ENCODE peak calls at places on chromosomes 3 and 15, in nine cellular contexts. R is ascending aorta, Y is stomach, L is heart right ventricle, A is hepatocyte, S is H1, D is left ventricle myocardium inferior, V is thoracic aorta, U is upper lobe of right lung. H is an unnamed sample. For H3K27me3, the result is how much of the 10 kb centered on the place peaks cover.

GRCh38 chr3:49132437-49133225 is at the start of gene LAMB2:
- DNase-seq in L (peak), S (peak), R (no peak), V (no peak), U (peak), D (peak), A (peak), Y (peak), H (peak)

GRCh38 chr15:92878593-92879053 is 21.5 kb upstream of the CHD2 start:
- DNase-seq in Y (no peak), A (peak), L (no peak), R (no peak), D (no peak), U (no peak), V (no peak), S (no peak), H (no peak)

GRCh38 chr3:186510374-186511079 is 33.7 kb downstream of the CRYGS start:
- DNase-seq in R (no peak), V (no peak), Y (no peak), A (no peak), L (no peak), S (no peak), U (no peak), D (no peak), H (no peak)

GRCh38 chr15:68333775-68334470 is 56.4 kb downstream of the FEM1B start:
- DNase-seq in D (peak), U (peak), R (no peak), S (no peak), L (peak), A (peak), Y (no peak), V (no peak), H (no peak)

GRCh38 chr3:117483839-117484238 is 774.3 kb downstream of the TUSC7 start:
- DNase-seq in U (no peak), S (no peak), A (no peak), Y (no peak), V (no peak), R (no peak), L (no peak), D (no peak), H (no peak)

GRCh38 chr3:133444071-133444774 is 44.4 kb downstream of the BFSP2 start:
- DNase-seq in A (peak), L (no peak), R (no peak), S (no peak), Y (peak), D (no peak), U (no peak), V (no peak), H (no peak)

GRCh38 chr15:75348563-75349350 is 1.9 kb downstream of the NEIL1 start:
- DNase-seq in S (no peak), V (no peak), Y (peak), R (no peak), A (peak), L (no peak), U (peak), D (no peak), H (no peak)

GRCh38 chr3:4979401-4980228 is at the start of gene BHLHE40:
- DNase-seq in D (peak), S (no peak), L (no peak), V (no peak), Y (no peak), R (no peak), A (peak), U (no peak), H (no peak)

GRCh38 chr15:45021331-45021730 is 1.7 kb upstream of the SORD start:
- DNase-seq in V (no peak), U (no peak), L (no peak), D (no peak), A (no peak), Y (peak), S (no peak), R (no peak), H (no peak)

GRCh38 chr15:78301813-78302212 is 2.4 kb upstream of the SKIC8 start:
- DNase-seq in D (no peak), L (no peak), Y (no peak), V (no peak), R (no peak), A (no peak), S (no peak), U (no peak), H (no peak)

GRCh38 chr15:29821416-29822099 is 710 bp downstream of the TJP1 start:
- DNase-seq in U (peak), V (no peak), A (peak), L (peak), D (peak), S (no peak), Y (peak), R (no peak), H (peak)

GRCh38 chr3:105022813-105023212 is 343.9 kb upstream of the ALCAM start:
- DNase-seq in V (no peak), R (no peak), D (no peak), Y (no peak), L (no peak), S (no peak), A (no peak), U (no peak), H (no peak)

GRCh38 chr3:43923101-43923979 is 232.6 kb downstream of the ABHD5 start:
- DNase-seq in V (no peak), R (no peak), D (no peak), Y (no peak), A (no peak), U (no peak), L (no peak), S (no peak), H (no peak)

GRCh38 chr15:80970018-80970657 is 19.5 kb downstream of the MESD start:
- DNase-seq in U (no peak), R (no peak), Y (peak), A (peak), L (peak), V (no peak), S (no peak), D (peak), H (peak)

GRCh38 chr15:45251888-45252287 is at the start of gene SLC28A2:
- DNase-seq in V (no peak), D (no peak), S (no peak), Y (no peak), R (no peak), L (no peak), U (no peak), A (no peak), H (no peak)

GRCh38 chr15:68818671-68819450 is 1.8 kb downstream of the ANP32A start:
- DNase-seq in D (peak), V (no peak), U (peak), L (peak), S (no peak), Y (peak), A (peak), R (no peak), H (no peak)

GRCh38 chr15:45177285-45177684 is 10.5 kb downstream of the SHF start:
- DNase-seq in S (no peak), Y (no peak), D (no peak), U (no peak), V (no peak), A (no peak), R (no peak), L (no peak), H (no peak)

GRCh38 chr3:66577804-66578203 is 77.0 kb upstream of the LRIG1 start:
- DNase-seq in V (no peak), R (no peak), Y (no peak), S (no peak), D (no peak), L (no peak), A (no peak), U (no peak), H (no peak)

GRCh38 chr15:99906793-99907192 is 173.6 kb upstream of the LYSMD4 start:
- DNase-seq in R (no peak), S (no peak), D (no peak), V (no peak), A (no peak), Y (no peak), L (no peak), U (no peak), H (no peak)

GRCh38 chr3:29324180-29324651 is 43.3 kb downstream of the RBMS3 start:
- DNase-seq in A (peak), Y (peak), S (no peak), L (peak), U (peak), R (peak), V (peak), D (peak), H (no peak)

GRCh38 chr3:13113346-13114335 is 40.4 kb upstream of the IQSEC1 start:
- DNase-seq in S (no peak), V (no peak), R (no peak), A (no peak), U (peak), L (no peak), D (peak), Y (no peak), H (no peak)

GRCh38 chr15:72358121-72358520 is 17.7 kb downstream of the HEXA start:
- DNase-seq in Y (no peak), L (no peak), R (no peak), V (no peak), A (no peak), D (no peak), S (no peak), U (no peak), H (no peak)

GRCh38 chr15:74245342-74245931 is 9.3 kb downstream of the CCDC33 start:
- DNase-seq in Y (no peak), R (no peak), U (no peak), D (no peak), A (peak), V (no peak), L (peak), S (no peak), H (peak)

GRCh38 chr3:11910971-11911531 is 64.4 kb upstream of the TAMM41 start:
- DNase-seq in Y (peak), R (no peak), S (no peak), U (peak), A (no peak), D (no peak), V (no peak), L (no peak), H (no peak)

GRCh38 chr3:52468336-52468735 is 12.9 kb downstream of the NISCH start:
- DNase-seq in L (no peak), D (no peak), V (no peak), R (no peak), A (no peak), Y (no peak), U (no peak), S (no peak), H (no peak)

GRCh38 chr15:56917652-56918045 is 795 bp upstream of the TCF12 start:
- DNase-seq in A (no peak), V (no peak), L (no peak), R (no peak), U (no peak), S (no peak), Y (no peak), D (no peak), H (peak)

GRCh38 chr15:79261836-79262235 is 20.7 kb upstream of the ANKRD34C start:
- DNase-seq in R (no peak), A (no peak), U (no peak), Y (no peak), D (no peak), V (no peak), S (no peak), L (no peak), H (no peak)

GRCh38 chr3:10746001-10746400 is 70.0 kb upstream of the SLC6A11 start:
- DNase-seq in Y (no peak), V (no peak), L (no peak), D (no peak), S (no peak), U (no peak), A (no peak), R (no peak), H (no peak)

GRCh38 chr15:95853350-95853749 is 477.1 kb upstream of the NR2F2 start:
- DNase-seq in L (no peak), R (no peak), Y (no peak), D (no peak), U (no peak), S (no peak), A (no peak), V (no peak), H (no peak)

GRCh38 chr3:72655758-72656157 is 192.5 kb downstream of the SHQ1 start:
- DNase-seq in U (no peak), L (no peak), V (no peak), R (no peak), A (no peak), Y (no peak), S (peak), D (no peak), H (no peak)

GRCh38 chr3:88235102-88235501 is 85.3 kb downstream of the C3orf38 start:
- DNase-seq in D (no peak), A (no peak), S (no peak), U (no peak), R (no peak), L (no peak), Y (no peak), V (no peak), H (no peak)

GRCh38 chr3:64523324-64523723 is 164.5 kb downstream of the ADAMTS9 start:
- DNase-seq in V (no peak), U (no peak), A (no peak), L (no peak), R (no peak), Y (no peak), D (no peak), S (no peak), H (no peak)

GRCh38 chr3:172244011-172244410 is 204.2 kb downstream of the GHSR start:
- DNase-seq in S (no peak), L (no peak), D (no peak), R (no peak), V (no peak), Y (no peak), A (no peak), U (no peak), H (no peak)

GRCh38 chr15:67013696-67014095 is 51.7 kb upstream of the SMAD3 start:
- DNase-seq in R (no peak), V (no peak), S (no peak), U (no peak), Y (no peak), A (no peak), D (peak), L (peak), H (no peak)

GRCh38 chr15:51499379-51499976 is 123.1 kb downstream of the DMXL2 start:
- DNase-seq in U (no peak), A (peak), V (no peak), L (no peak), S (no peak), Y (no peak), R (no peak), D (no peak), H (no peak)

GRCh38 chr3:181719298-181719859 is 7.7 kb downstream of the SOX2 start:
- DNase-seq in Y (peak), V (no peak), D (no peak), R (no peak), U (no peak), S (no peak), A (no peak), L (no peak), H (no peak)

GRCh38 chr3:107283948-107284347 is 93.3 kb upstream of the CCDC54 start:
- DNase-seq in S (no peak), Y (no peak), D (no peak), R (no peak), V (no peak), A (no peak), L (no peak), U (no peak), H (no peak)

GRCh38 chr3:28940530-28940929 is 340.3 kb upstream of the RBMS3 start:
- DNase-seq in V (no peak), A (peak), Y (no peak), D (no peak), S (no peak), R (no peak), U (no peak), L (no peak), H (no peak)

GRCh38 chr3:152298393-152299242 is 29.9 kb downstream of the MBNL1 start:
- DNase-seq in S (no peak), U (peak), A (peak), V (no peak), D (peak), Y (peak), L (peak), R (no peak), H (no peak)

DNA sequence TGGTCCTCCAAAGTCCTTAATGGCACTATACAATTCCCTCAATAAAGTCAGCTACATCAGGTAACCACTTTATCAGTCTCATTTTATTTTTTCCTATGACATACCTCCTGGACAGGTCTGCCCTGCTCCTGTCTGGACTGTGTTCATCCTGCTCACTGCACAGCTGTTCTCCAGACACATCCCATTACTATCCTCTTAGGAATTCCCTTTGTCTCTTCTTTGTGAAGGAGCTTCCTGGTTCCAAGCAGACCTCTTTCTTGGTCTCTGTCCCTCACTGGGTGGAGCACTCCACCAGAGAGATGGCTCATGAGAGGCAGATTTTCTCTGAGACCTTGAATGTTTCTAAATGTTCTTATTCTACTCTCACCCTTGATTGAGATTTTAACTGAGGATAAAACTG is 60.1 kb downstream of the KY start:
- DNase-seq in L (no peak), R (no peak), Y (no peak), U (no peak), V (no peak), D (no peak), S (no peak), A (no peak), H (no peak)
- TF ChIP-seq CTCF in L (no peak), R (no peak), Y (no peak), U (no peak), V (no peak), D (no peak), S (no peak), A (no peak), H (no peak)

GRCh38 chr15:52790941-52791751 is 1.0 kb upstream of the ONECUT1 start:
- DNase-seq in A (peak), L (no peak), Y (no peak), D (no peak), V (no peak), U (no peak), S (no peak), R (no peak), H (no peak)
- H3K4me3 ChIP-seq in A (peak), L (peak), Y (peak), D (peak), V (peak), U (peak), S (peak), R (peak), H (peak)

DNA sequence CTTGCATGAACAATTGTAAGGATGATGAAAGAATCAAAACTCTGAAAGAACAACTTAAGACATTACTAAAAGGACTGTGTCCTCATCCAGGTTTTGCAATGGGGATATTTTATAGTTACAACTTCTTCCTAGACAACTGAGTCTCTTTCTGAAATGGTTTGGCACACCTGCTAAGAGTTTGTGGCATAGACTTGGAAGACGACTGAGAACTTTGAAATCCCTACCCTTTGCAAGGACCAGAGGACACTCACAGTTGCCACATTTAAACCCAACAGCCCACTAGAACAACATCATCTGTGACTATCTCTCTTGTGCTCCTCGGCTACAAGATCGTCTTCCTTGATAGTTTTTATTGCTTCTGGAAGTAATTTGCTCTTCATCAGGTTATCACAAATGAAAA is 342.4 kb downstream of the RORA start:
- DNase-seq in A (no peak), U (no peak), Y (no peak), L (no peak), S (no peak), D (no peak), V (no peak), R (no peak), H (no peak)
- H3K27me3 ChIP-seq in A (under half), U (under half), Y (under half), L (under half), S (under half), D (under half), V (under half), R (under half), H (under half)

DNA sequence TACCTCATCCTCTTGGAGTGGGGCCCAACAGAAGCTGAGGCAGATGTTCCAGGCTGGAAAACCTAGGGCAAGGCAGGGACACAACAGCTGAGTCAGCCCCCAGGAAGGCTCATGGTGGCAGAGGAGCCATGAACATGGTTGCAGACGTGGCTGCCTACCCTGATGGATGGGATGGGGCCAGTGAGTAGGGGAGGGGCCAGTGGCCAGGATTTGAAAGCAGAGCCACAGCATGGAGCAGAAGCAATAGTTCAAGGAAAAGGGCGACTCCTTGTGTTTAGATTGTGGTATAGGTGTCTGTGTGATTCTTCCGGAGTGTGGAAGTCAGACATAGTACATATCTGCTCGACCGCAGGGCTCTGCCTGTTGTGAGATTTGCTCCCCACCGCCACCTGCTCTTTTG is 24.2 kb downstream of the PXYLP1 start:
- DNase-seq in A (no peak), U (no peak), S (no peak), D (no peak), R (no peak), Y (no peak), V (no peak), L (no peak), H (no peak)
- TF ChIP-seq CTCF in A (peak), U (peak), S (no peak), D (peak), R (no peak), Y (no peak), V (no peak), L (no peak), H (no peak)

GRCh38 chr15:40436892-40437753 is 3.6 kb upstream of the BAHD1 start:
- DNase-seq in U (no peak), L (no peak), S (no peak), D (no peak), R (no peak), A (no peak), Y (no peak), V (no peak), H (no peak)
- H3K4me3 ChIP-seq in U (peak), L (peak), S (peak), D (peak), R (peak), A (peak), Y (peak), V (peak), H (peak)

DNA sequence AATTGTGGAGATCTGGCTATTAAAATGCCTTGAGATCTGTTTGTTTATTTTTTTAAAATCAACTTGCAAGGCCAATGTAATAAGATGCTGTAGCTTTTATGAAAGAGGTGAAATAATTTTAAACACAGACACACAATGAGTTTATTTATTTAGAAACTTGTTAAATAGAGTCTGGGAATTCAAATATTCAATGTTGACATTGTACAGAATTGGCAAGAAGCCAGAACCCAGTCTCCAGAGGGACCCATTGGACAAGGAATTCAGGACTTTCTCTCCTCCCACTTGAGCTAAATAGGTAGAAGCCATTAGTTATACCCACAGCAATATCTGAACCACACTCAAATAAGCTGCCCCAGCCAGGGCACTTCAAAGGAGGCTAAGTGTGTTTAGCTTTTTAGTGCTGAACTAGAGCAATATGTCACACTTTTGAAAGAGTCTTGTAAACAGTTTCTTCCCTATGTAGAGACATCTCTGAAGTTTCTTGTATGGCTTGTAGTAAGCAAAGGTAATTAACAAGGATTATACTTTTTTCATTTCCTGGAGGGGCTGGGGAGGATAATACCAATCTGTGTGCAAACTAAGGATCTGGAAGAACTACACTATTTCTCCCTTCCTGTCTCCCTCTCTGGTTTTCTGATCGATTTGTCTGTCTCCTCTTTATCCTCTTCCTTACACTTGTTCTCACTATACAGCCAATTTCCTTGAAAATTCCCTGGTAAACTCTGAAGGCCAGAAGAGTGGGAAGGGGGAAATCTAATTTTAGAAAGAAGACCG is 6.0 kb downstream of the MECOM start:
- DNase-seq in S (no peak), R (no peak), Y (peak), V (no peak), D (no peak), L (no peak), U (no peak), A (peak), H (no peak)
- H3K27me3 ChIP-seq in S (under half), R (under half), Y (half or more), V (under half), D (half or more), L (under half), U (under half), A (under half), H (half or more)